ENCODE peak calls at places on chromosome 14, in six cellular contexts. V is hippocampal formation; A is NB4; S is HCEC 1CT; Y is CD4-positive, alpha-beta T cell; J is dorsolateral prefrontal cortex. C is an unnamed sample.

GRCh38 chr14:96727490-96727889 is 69.7 kb upstream of the VRK1 start:
- DNase-seq in J (no peak), V (no peak), A (no peak), Y (no peak), S (no peak), C (no peak)

GRCh38 chr14:104001003-104001402 is 58.7 kb upstream of the RD3L start:
- DNase-seq in V (no peak), A (peak), J (no peak), Y (peak), S (no peak), C (no peak)

GRCh38 chr14:26984318-26985177 is 386.7 kb upstream of the NOVA1 start:
- DNase-seq in J (peak), V (peak), S (peak), Y (no peak), A (peak), C (no peak)

GRCh38 chr14:61438860-61439765 is 117.7 kb downstream of the PRKCH start:
- DNase-seq in A (peak), V (peak), S (peak), Y (no peak), J (no peak), C (peak)

GRCh38 chr14:69559581-69560011 is 15.1 kb downstream of the CCDC177 start:
- DNase-seq in J (peak), A (no peak), S (no peak), Y (no peak), V (peak), C (no peak)

GRCh38 chr14:96297000-96297399 is 41.0 kb downstream of the BDKRB1 start:
- DNase-seq in J (no peak), A (peak), V (no peak), Y (no peak), S (peak), C (no peak)

GRCh38 chr14:92386637-92387036 is 63.7 kb downstream of the SLC24A4 start:
- DNase-seq in V (no peak), A (peak), J (no peak), S (no peak), Y (no peak), C (no peak)

GRCh38 chr14:64692189-64692588 is 12.0 kb upstream of the PLEKHG3 start:
- DNase-seq in J (peak), A (no peak), Y (no peak), S (no peak), V (no peak), C (no peak)

GRCh38 chr14:76647699-76648298 is 113.5 kb upstream of the VASH1 start:
- DNase-seq in Y (no peak), J (no peak), A (peak), S (peak), V (no peak), C (no peak)

GRCh38 chr14:35414365-35414764 is 9.8 kb upstream of the NFKBIA start:
- DNase-seq in J (no peak), S (peak), V (no peak), Y (no peak), A (no peak), C (no peak)

GRCh38 chr14:99728981-99729451 is 44.9 kb downstream of the CYP46A1 start:
- DNase-seq in A (no peak), V (no peak), J (no peak), S (no peak), Y (no peak), C (no peak)

GRCh38 chr14:95833429-95833828 is 43.2 kb upstream of the TUNAR start:
- DNase-seq in A (no peak), Y (no peak), S (peak), J (no peak), V (no peak), C (no peak)

GRCh38 chr14:63276492-63277342 is 42.0 kb downstream of the GPHB5 start:
- DNase-seq in S (peak), Y (no peak), A (peak), V (no peak), J (no peak), C (no peak)

GRCh38 chr14:65470404-65470880 is 57.9 kb downstream of the FUT8 start:
- DNase-seq in V (no peak), J (no peak), S (no peak), Y (no peak), A (no peak), C (no peak)

GRCh38 chr14:35827678-35828472 is 1.7 kb downstream of the BRMS1L start:
- DNase-seq in Y (no peak), J (no peak), S (no peak), V (no peak), A (no peak), C (no peak)

GRCh38 chr14:50766338-50766886 is 64.5 kb downstream of the NIN start:
- DNase-seq in S (peak), V (no peak), A (no peak), Y (no peak), J (no peak), C (no peak)

GRCh38 chr14:30621354-30621953 is 665 bp upstream of the SCFD1 start:
- DNase-seq in A (peak), J (peak), S (peak), Y (no peak), V (no peak), C (no peak)

GRCh38 chr14:69501362-69501964 is 16.9 kb downstream of the PLEKHD1 start:
- DNase-seq in S (no peak), Y (no peak), A (no peak), V (peak), J (peak), C (no peak)

GRCh38 chr14:103118019-103118662 is 5.1 kb upstream of the TNFAIP2 start:
- DNase-seq in Y (no peak), J (no peak), A (peak), V (peak), S (no peak), C (no peak)

C was measured in epithelial cell of prostate.